ENCODE peak calls at places on chromosomes 3 and 15, in eight cellular contexts. One of them, this sample, is unnamed.

GRCh38 chr3:179544981-179545645 is 17.6 kb upstream of the ACTL6A start:
- DNase-seq in A172: peak; percentile 29
- DNase-seq in naive B cell: no peak
- DNase-seq in lower leg skin: no peak
- DNase-seq in activated T-helper 1 cell treated with anti-CD3 and anti-CD28 coated beads, Interleukin-2, amount 50 U/mL, for 16 hours: no peak
- DNase-seq in hippocampal formation: no peak
- DNase-seq in NCI-H345: no peak
- DNase-seq in sigmoid colon: no peak
- DNase-seq in this sample: no peak

GRCh38 chr3:125585595-125586223 is 9.6 kb downstream of the OSBPL11 start:
- DNase-seq in A172: peak; percentile 85
- DNase-seq in naive B cell: peak; percentile 19
- DNase-seq in lower leg skin: no peak
- DNase-seq in activated T-helper 1 cell treated with anti-CD3 and anti-CD28 coated beads, Interleukin-2, amount 50 U/mL, for 16 hours: no peak
- DNase-seq in hippocampal formation: peak; percentile 61
- DNase-seq in NCI-H345: peak; percentile 7
- DNase-seq in sigmoid colon: peak; percentile 79
- DNase-seq in this sample: peak; percentile 63

GRCh38 chr15:79474252-79474651 is 42.1 kb downstream of the MINAR1 start:
- DNase-seq in A172: peak; percentile 75
- DNase-seq in naive B cell: no peak
- DNase-seq in lower leg skin: no peak
- DNase-seq in activated T-helper 1 cell treated with anti-CD3 and anti-CD28 coated beads, Interleukin-2, amount 50 U/mL, for 16 hours: no peak
- DNase-seq in hippocampal formation: no peak
- DNase-seq in NCI-H345: no peak
- DNase-seq in sigmoid colon: no peak
- DNase-seq in this sample: no peak

GRCh38 chr3:17894434-17895060 is 152.1 kb upstream of the TBC1D5 start:
- DNase-seq in A172: peak; percentile 58
- DNase-seq in naive B cell: peak; percentile 46
- DNase-seq in lower leg skin: no peak
- DNase-seq in activated T-helper 1 cell treated with anti-CD3 and anti-CD28 coated beads, Interleukin-2, amount 50 U/mL, for 16 hours: no peak
- DNase-seq in hippocampal formation: no peak
- DNase-seq in NCI-H345: no peak
- DNase-seq in sigmoid colon: no peak
- DNase-seq in this sample: no peak

GRCh38 chr3:124351430-124352142 is 359.7 kb upstream of the ROPN1 start:
- DNase-seq in A172: peak; percentile 75
- DNase-seq in naive B cell: no peak
- DNase-seq in lower leg skin: no peak
- DNase-seq in activated T-helper 1 cell treated with anti-CD3 and anti-CD28 coated beads, Interleukin-2, amount 50 U/mL, for 16 hours: no peak
- DNase-seq in hippocampal formation: peak; percentile 80
- DNase-seq in NCI-H345: peak; percentile 50
- DNase-seq in sigmoid colon: no peak
- DNase-seq in this sample: no peak

GRCh38 chr15:90414408-90415028 is 26.5 kb downstream of the IQGAP1 start:
- DNase-seq in A172: peak; percentile 70
- DNase-seq in naive B cell: no peak
- DNase-seq in lower leg skin: no peak
- DNase-seq in activated T-helper 1 cell treated with anti-CD3 and anti-CD28 coated beads, Interleukin-2, amount 50 U/mL, for 16 hours: no peak
- DNase-seq in hippocampal formation: no peak
- DNase-seq in NCI-H345: no peak
- DNase-seq in sigmoid colon: no peak
- DNase-seq in this sample: no peak

GRCh38 chr3:177300039-177300833 is 103.0 kb upstream of the TBL1XR1 start:
- DNase-seq in A172: no peak
- DNase-seq in naive B cell: no peak
- DNase-seq in lower leg skin: no peak
- DNase-seq in activated T-helper 1 cell treated with anti-CD3 and anti-CD28 coated beads, Interleukin-2, amount 50 U/mL, for 16 hours: no peak
- DNase-seq in hippocampal formation: no peak
- DNase-seq in NCI-H345: no peak
- DNase-seq in sigmoid colon: no peak
- DNase-seq in this sample: no peak

GRCh38 chr15:56351362-56351761 is 13.9 kb upstream of the TEX9 start:
- DNase-seq in A172: no peak
- DNase-seq in naive B cell: no peak
- DNase-seq in lower leg skin: no peak
- DNase-seq in activated T-helper 1 cell treated with anti-CD3 and anti-CD28 coated beads, Interleukin-2, amount 50 U/mL, for 16 hours: no peak
- DNase-seq in hippocampal formation: no peak
- DNase-seq in NCI-H345: no peak
- DNase-seq in sigmoid colon: no peak
- DNase-seq in this sample: no peak

GRCh38 chr3:133942761-133943535 is 47.3 kb upstream of the RAB6B start:
- DNase-seq in A172: no peak
- DNase-seq in naive B cell: no peak
- DNase-seq in lower leg skin: peak; percentile 63
- DNase-seq in activated T-helper 1 cell treated with anti-CD3 and anti-CD28 coated beads, Interleukin-2, amount 50 U/mL, for 16 hours: no peak
- DNase-seq in hippocampal formation: no peak
- DNase-seq in NCI-H345: no peak
- DNase-seq in sigmoid colon: no peak
- DNase-seq in this sample: no peak

GRCh38 chr3:126355777-126356372 is 1.3 kb downstream of the KLF15 start:
- DNase-seq in A172: no peak
- DNase-seq in naive B cell: peak; percentile 13
- DNase-seq in lower leg skin: peak; percentile 99
- DNase-seq in activated T-helper 1 cell treated with anti-CD3 and anti-CD28 coated beads, Interleukin-2, amount 50 U/mL, for 16 hours: no peak
- DNase-seq in hippocampal formation: peak; percentile 94
- DNase-seq in NCI-H345: no peak
- DNase-seq in sigmoid colon: peak; percentile 100
- DNase-seq in this sample: peak; percentile 95

GRCh38 chr3:106945435-106945834 is 431.8 kb upstream of the CCDC54 start:
- DNase-seq in A172: no peak
- DNase-seq in naive B cell: peak; percentile 29
- DNase-seq in lower leg skin: no peak
- DNase-seq in activated T-helper 1 cell treated with anti-CD3 and anti-CD28 coated beads, Interleukin-2, amount 50 U/mL, for 16 hours: no peak
- DNase-seq in hippocampal formation: no peak
- DNase-seq in NCI-H345: no peak
- DNase-seq in sigmoid colon: no peak
- DNase-seq in this sample: no peak

GRCh38 chr15:99954361-99955180 is 221.3 kb upstream of the LYSMD4 start:
- DNase-seq in A172: no peak
- DNase-seq in naive B cell: no peak
- DNase-seq in lower leg skin: peak; percentile 81
- DNase-seq in activated T-helper 1 cell treated with anti-CD3 and anti-CD28 coated beads, Interleukin-2, amount 50 U/mL, for 16 hours: no peak
- DNase-seq in hippocampal formation: no peak
- DNase-seq in NCI-H345: no peak
- DNase-seq in sigmoid colon: peak; percentile 56
- DNase-seq in this sample: peak; percentile 6

GRCh38 chr3:189204467-189204866 is 32.7 kb downstream of the TPRG1 start:
- DNase-seq in A172: no peak
- DNase-seq in naive B cell: no peak
- DNase-seq in lower leg skin: no peak
- DNase-seq in activated T-helper 1 cell treated with anti-CD3 and anti-CD28 coated beads, Interleukin-2, amount 50 U/mL, for 16 hours: no peak
- DNase-seq in hippocampal formation: peak; percentile 32
- DNase-seq in NCI-H345: no peak
- DNase-seq in sigmoid colon: no peak
- DNase-seq in this sample: no peak

GRCh38 chr3:57647292-57647940 is 45.5 kb downstream of the DENND6A start:
- DNase-seq in A172: no peak
- DNase-seq in naive B cell: no peak
- DNase-seq in lower leg skin: no peak
- DNase-seq in activated T-helper 1 cell treated with anti-CD3 and anti-CD28 coated beads, Interleukin-2, amount 50 U/mL, for 16 hours: no peak
- DNase-seq in hippocampal formation: no peak
- DNase-seq in NCI-H345: no peak
- DNase-seq in sigmoid colon: no peak
- DNase-seq in this sample: no peak

GRCh38 chr3:51955893-51956770 is 951 bp downstream of the GPR62 start:
- DNase-seq in A172: no peak
- DNase-seq in naive B cell: peak; percentile 30
- DNase-seq in lower leg skin: peak; percentile 85
- DNase-seq in activated T-helper 1 cell treated with anti-CD3 and anti-CD28 coated beads, Interleukin-2, amount 50 U/mL, for 16 hours: no peak
- DNase-seq in hippocampal formation: no peak
- DNase-seq in NCI-H345: no peak
- DNase-seq in sigmoid colon: no peak
- DNase-seq in this sample: peak; percentile 53

GRCh38 chr3:38247366-38248035 is 18.1 kb upstream of the SLC22A13 start:
- DNase-seq in A172: peak; percentile 96
- DNase-seq in naive B cell: no peak
- DNase-seq in lower leg skin: no peak
- DNase-seq in activated T-helper 1 cell treated with anti-CD3 and anti-CD28 coated beads, Interleukin-2, amount 50 U/mL, for 16 hours: no peak
- DNase-seq in hippocampal formation: no peak
- DNase-seq in NCI-H345: no peak
- DNase-seq in sigmoid colon: no peak
- DNase-seq in this sample: no peak

GRCh38 chr3:134928392-134928791 is 133.3 kb downstream of the EPHB1 start:
- DNase-seq in A172: no peak
- DNase-seq in naive B cell: no peak
- DNase-seq in lower leg skin: no peak
- DNase-seq in activated T-helper 1 cell treated with anti-CD3 and anti-CD28 coated beads, Interleukin-2, amount 50 U/mL, for 16 hours: no peak
- DNase-seq in hippocampal formation: no peak
- DNase-seq in NCI-H345: no peak
- DNase-seq in sigmoid colon: peak; percentile 34
- DNase-seq in this sample: no peak

GRCh38 chr15:99010743-99011142 is 3.2 kb upstream of the PGPEP1L start:
- DNase-seq in A172: no peak
- DNase-seq in naive B cell: no peak
- DNase-seq in lower leg skin: no peak
- DNase-seq in activated T-helper 1 cell treated with anti-CD3 and anti-CD28 coated beads, Interleukin-2, amount 50 U/mL, for 16 hours: no peak
- DNase-seq in hippocampal formation: no peak
- DNase-seq in NCI-H345: no peak
- DNase-seq in sigmoid colon: no peak
- DNase-seq in this sample: no peak

GRCh38 chr15:86540840-86541467 is 461.3 kb downstream of the AGBL1 start:
- DNase-seq in A172: no peak
- DNase-seq in naive B cell: no peak
- DNase-seq in lower leg skin: no peak
- DNase-seq in activated T-helper 1 cell treated with anti-CD3 and anti-CD28 coated beads, Interleukin-2, amount 50 U/mL, for 16 hours: no peak
- DNase-seq in hippocampal formation: no peak
- DNase-seq in NCI-H345: no peak
- DNase-seq in sigmoid colon: no peak
- DNase-seq in this sample: no peak

GRCh38 chr3:153050978-153051377 is 111.0 kb upstream of the RAP2B start:
- DNase-seq in A172: peak; percentile 23
- DNase-seq in naive B cell: no peak
- DNase-seq in lower leg skin: no peak
- DNase-seq in activated T-helper 1 cell treated with anti-CD3 and anti-CD28 coated beads, Interleukin-2, amount 50 U/mL, for 16 hours: no peak
- DNase-seq in hippocampal formation: no peak
- DNase-seq in NCI-H345: no peak
- DNase-seq in sigmoid colon: no peak
- DNase-seq in this sample: no peak

GRCh38 chr15:39643747-39644520 is 63.1 kb downstream of the THBS1 start:
- DNase-seq in A172: no peak
- DNase-seq in naive B cell: no peak
- DNase-seq in lower leg skin: no peak
- DNase-seq in activated T-helper 1 cell treated with anti-CD3 and anti-CD28 coated beads, Interleukin-2, amount 50 U/mL, for 16 hours: no peak
- DNase-seq in hippocampal formation: no peak
- DNase-seq in NCI-H345: no peak
- DNase-seq in sigmoid colon: no peak
- DNase-seq in this sample: no peak

GRCh38 chr3:13472286-13472685 is 7.8 kb upstream of the HDAC11 start:
- DNase-seq in A172: no peak
- DNase-seq in naive B cell: no peak
- DNase-seq in lower leg skin: no peak
- DNase-seq in activated T-helper 1 cell treated with anti-CD3 and anti-CD28 coated beads, Interleukin-2, amount 50 U/mL, for 16 hours: no peak
- DNase-seq in hippocampal formation: no peak
- DNase-seq in NCI-H345: no peak
- DNase-seq in sigmoid colon: no peak
- DNase-seq in this sample: no peak

GRCh38 chr15:66165856-66166255 is 87.7 kb downstream of the MEGF11 start:
- DNase-seq in A172: no peak
- DNase-seq in naive B cell: no peak
- DNase-seq in lower leg skin: no peak
- DNase-seq in activated T-helper 1 cell treated with anti-CD3 and anti-CD28 coated beads, Interleukin-2, amount 50 U/mL, for 16 hours: no peak
- DNase-seq in hippocampal formation: no peak
- DNase-seq in NCI-H345: peak; percentile 18
- DNase-seq in sigmoid colon: no peak
- DNase-seq in this sample: no peak

GRCh38 chr3:29515451-29515850 is 234.6 kb downstream of the RBMS3 start:
- DNase-seq in A172: peak; percentile 81
- DNase-seq in naive B cell: no peak
- DNase-seq in lower leg skin: no peak
- DNase-seq in activated T-helper 1 cell treated with anti-CD3 and anti-CD28 coated beads, Interleukin-2, amount 50 U/mL, for 16 hours: no peak
- DNase-seq in hippocampal formation: no peak
- DNase-seq in NCI-H345: no peak
- DNase-seq in sigmoid colon: no peak
- DNase-seq in this sample: no peak

GRCh38 chr15:77749236-77749997 is 116.7 kb upstream of the LINGO1 start:
- DNase-seq in A172: no peak
- DNase-seq in naive B cell: no peak
- DNase-seq in lower leg skin: no peak
- DNase-seq in activated T-helper 1 cell treated with anti-CD3 and anti-CD28 coated beads, Interleukin-2, amount 50 U/mL, for 16 hours: no peak
- DNase-seq in hippocampal formation: no peak
- DNase-seq in NCI-H345: no peak
- DNase-seq in sigmoid colon: no peak
- DNase-seq in this sample: no peak

GRCh38 chr3:148175215-148175614 is 522.5 kb upstream of the AGTR1 start:
- DNase-seq in A172: no peak
- DNase-seq in naive B cell: no peak
- DNase-seq in lower leg skin: no peak
- DNase-seq in activated T-helper 1 cell treated with anti-CD3 and anti-CD28 coated beads, Interleukin-2, amount 50 U/mL, for 16 hours: no peak
- DNase-seq in hippocampal formation: no peak
- DNase-seq in NCI-H345: no peak
- DNase-seq in sigmoid colon: no peak
- DNase-seq in this sample: no peak

This sample was measured in uterus.